ENCODE peak calls at places on chromosome 5, in four cellular contexts. X is transverse colon, E is A673, V is left ventricle myocardium inferior. Q is an unnamed sample.

GRCh38 chr5:136308396-136308795 is 56.9 kb downstream of the TRPC7 start:
- DNase-seq in X (no peak), E (no peak), V (no peak), Q (no peak)

GRCh38 chr5:83956386-83956785 is 235.7 kb upstream of the HAPLN1 start:
- DNase-seq in X (no peak), E (no peak), V (no peak), Q (no peak)

GRCh38 chr5:135964670-135965320 is 10.0 kb upstream of the LECT2 start:
- DNase-seq in X (no peak), E (no peak), V (no peak), Q (no peak)

GRCh38 chr5:84758008-84758407 is 373.3 kb upstream of the EDIL3 start:
- DNase-seq in X (no peak), E (no peak), V (no peak), Q (no peak)

GRCh38 chr5:158277276-158277675 is 418.3 kb upstream of the CLINT1 start:
- DNase-seq in X (no peak), E (no peak), V (no peak), Q (no peak)

GRCh38 chr5:161295721-161296120 is 250.8 kb downstream of the GABRB2 start:
- DNase-seq in X (no peak), E (no peak), V (no peak), Q (no peak)

GRCh38 chr5:106254784-106255183 is 1416.0 kb downstream of the EFNA5 start:
- DNase-seq in X (no peak), E (no peak), V (no peak), Q (no peak)

GRCh38 chr5:50749873-50750272 is 83.4 kb downstream of the PARP8 start:
- DNase-seq in X (no peak), E (no peak), V (no peak), Q (no peak)

GRCh38 chr5:176819476-176819875 is 9.1 kb downstream of the UNC5A start:
- DNase-seq in X (no peak), E (no peak), V (no peak), Q (no peak)

GRCh38 chr5:133754575-133755169 is 142.3 kb upstream of the FSTL4 start:
- DNase-seq in X (peak; percentile 17), E (peak; percentile 41), V (no peak), Q (no peak)

GRCh38 chr5:88833371-88834107 is 49.4 kb downstream of the MEF2C start:
- DNase-seq in X (peak; percentile 38), E (no peak), V (peak; percentile 36), Q (peak; percentile 27)

GRCh38 chr5:133873936-133874585 is 94.4 kb downstream of the C5orf15 start:
- DNase-seq in X (no peak), E (no peak), V (no peak), Q (no peak)

GRCh38 chr5:136166909-136167308 is 26.1 kb downstream of the SMIM32 start:
- DNase-seq in X (no peak), E (no peak), V (no peak), Q (no peak)

GRCh38 chr5:134878403-134878802 is 4.2 kb downstream of the TXNDC15 start:
- DNase-seq in X (peak; percentile 38), E (no peak), V (no peak), Q (no peak)

GRCh38 chr5:96743065-96743768 is 64.5 kb downstream of the ERAP1 start:
- DNase-seq in X (no peak), E (peak; percentile 39), V (peak; percentile 28), Q (no peak)

GRCh38 chr5:1130218-1130946 is 18.5 kb upstream of the SLC12A7 start:
- DNase-seq in X (peak; percentile 86), E (no peak), V (no peak), Q (no peak)

GRCh38 chr5:108381034-108381954 is 604 bp downstream of the FBXL17 start:
- DNase-seq in X (peak; percentile 80), E (peak; percentile 75), V (peak; percentile 85), Q (peak; percentile 56)

GRCh38 chr5:108617467-108618435 is 129.9 kb upstream of the FER start:
- DNase-seq in X (no peak), E (no peak), V (no peak), Q (no peak)

GRCh38 chr5:95620870-95621838 is 1.3 kb downstream of the GPR150 start:
- DNase-seq in X (peak; percentile 32), E (peak; percentile 27), V (peak; percentile 32), Q (no peak)

GRCh38 chr5:113255105-113255504 is 179.7 kb downstream of the TSSK1B start:
- DNase-seq in X (no peak), E (no peak), V (no peak), Q (no peak)

GRCh38 chr5:39624890-39625289 is 200.1 kb upstream of the DAB2 start:
- DNase-seq in X (no peak), E (no peak), V (no peak), Q (no peak)

GRCh38 chr5:14859980-14860379 is 11.6 kb downstream of the ANKH start:
- DNase-seq in X (no peak), E (no peak), V (no peak), Q (no peak)

GRCh38 chr5:63831381-63831780 is 130.9 kb downstream of the HTR1A start:
- DNase-seq in X (no peak), E (no peak), V (no peak), Q (no peak)

GRCh38 chr5:15577132-15577531 is 77.2 kb downstream of the FBXL7 start:
- DNase-seq in X (no peak), E (no peak), V (peak; percentile 33), Q (no peak)

GRCh38 chr5:104223885-104224773 is 661.5 kb upstream of the NUDT12 start:
- DNase-seq in X (no peak), E (no peak), V (no peak), Q (no peak)

GRCh38 chr5:111582962-111583669 is 70.8 kb upstream of the STARD4 start:
- DNase-seq in X (no peak), E (no peak), V (no peak), Q (no peak)

GRCh38 chr5:142396436-142396835 is 71.6 kb upstream of the SPRY4 start:
- DNase-seq in X (no peak), E (no peak), V (no peak), Q (no peak)

GRCh38 chr5:95861221-95861857 is 38.8 kb upstream of the GLRX start:
- DNase-seq in X (peak; percentile 53), E (peak; percentile 59), V (peak; percentile 50), Q (no peak)

GRCh38 chr5:174328626-174329299 is 283.3 kb downstream of the NSG2 start:
- DNase-seq in X (no peak), E (peak; percentile 37), V (no peak), Q (no peak)

GRCh38 chr5:163913548-163913947 is 408.1 kb downstream of the MAT2B start:
- DNase-seq in X (no peak), E (no peak), V (no peak), Q (no peak)

GRCh38 chr5:33850100-33850594 is 41.6 kb downstream of the ADAMTS12 start:
- DNase-seq in X (no peak), E (no peak), V (no peak), Q (no peak)

GRCh38 chr5:168592014-168592368 is 12.8 kb upstream of the PANK3 start:
- DNase-seq in X (peak; percentile 39), E (no peak), V (no peak), Q (no peak)

GRCh38 chr5:68554566-68555279 is 339.2 kb downstream of the PIK3R1 start:
- DNase-seq in X (peak; percentile 44), E (peak; percentile 94), V (peak; percentile 29), Q (no peak)

GRCh38 chr5:14685757-14686156 is 21.2 kb downstream of the OTULIN start:
- DNase-seq in X (peak; percentile 22), E (peak; percentile 69), V (no peak), Q (peak; percentile 38)

GRCh38 chr5:142636093-142636492 is 49.8 kb downstream of the FGF1 start:
- DNase-seq in X (no peak), E (no peak), V (no peak), Q (no peak)

GRCh38 chr5:39716532-39716971 is 291.8 kb upstream of the DAB2 start:
- DNase-seq in X (peak; percentile 55), E (peak; percentile 57), V (no peak), Q (no peak)

GRCh38 chr5:61333351-61334223 is 1.5 kb downstream of the ZSWIM6 start:
- DNase-seq in X (peak; percentile 39), E (peak; percentile 53), V (peak; percentile 47), Q (no peak)

GRCh38 chr5:83025690-83026472 is 51.3 kb downstream of the TMEM167A start:
- DNase-seq in X (no peak), E (no peak), V (no peak), Q (no peak)

GRCh38 chr5:158154226-158155005 is 295.5 kb upstream of the CLINT1 start:
- DNase-seq in X (no peak), E (peak; percentile 14), V (no peak), Q (no peak)

DNA sequence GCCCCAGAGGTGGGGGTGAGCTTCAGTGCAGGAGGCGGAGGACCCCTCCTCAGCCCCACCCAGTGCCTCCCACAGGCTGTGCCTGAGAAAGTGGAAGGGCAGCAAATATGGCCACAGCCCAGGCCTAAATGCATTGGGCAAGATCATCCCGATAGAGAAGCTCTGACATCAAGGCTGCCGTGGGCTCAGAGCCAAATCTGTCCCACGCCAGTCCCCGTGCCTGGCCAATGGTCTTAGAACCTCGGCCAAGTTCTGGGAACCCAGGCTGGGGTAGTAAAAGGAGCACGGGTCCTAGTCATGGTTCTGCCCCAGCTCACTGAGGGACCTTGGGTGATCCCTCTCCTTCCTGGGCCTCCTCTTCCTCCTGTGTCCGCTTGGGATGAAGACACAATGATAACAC is 27.7 kb upstream of the TNIP1 start:
- DNase-seq in X (no peak), E (no peak), V (no peak), Q (no peak)
- H3K27ac ChIP-seq in X (peak overlapping the region; percentile 81), E (no peak overlapping the region), V (peak overlapping the region; percentile 78), Q (peak overlapping the region; percentile 16)

GRCh38 chr5:147532157-147532556 is 22.3 kb upstream of the DPYSL3 start:
- DNase-seq in X (no peak), E (no peak), V (no peak), Q (no peak)

GRCh38 chr5:147534172-147534951 is 24.5 kb upstream of the DPYSL3 start:
- DNase-seq in X (no peak), E (no peak), V (no peak), Q (no peak)

GRCh38 chr5:147530801-147531389 is 21.0 kb upstream of the DPYSL3 start:
- DNase-seq in X (no peak), E (peak; percentile 56), V (no peak), Q (no peak)
- H3K27ac ChIP-seq in X (no peak overlapping the region), E (no peak overlapping the region), V (no peak overlapping the region), Q (no peak overlapping the region)

DNA sequence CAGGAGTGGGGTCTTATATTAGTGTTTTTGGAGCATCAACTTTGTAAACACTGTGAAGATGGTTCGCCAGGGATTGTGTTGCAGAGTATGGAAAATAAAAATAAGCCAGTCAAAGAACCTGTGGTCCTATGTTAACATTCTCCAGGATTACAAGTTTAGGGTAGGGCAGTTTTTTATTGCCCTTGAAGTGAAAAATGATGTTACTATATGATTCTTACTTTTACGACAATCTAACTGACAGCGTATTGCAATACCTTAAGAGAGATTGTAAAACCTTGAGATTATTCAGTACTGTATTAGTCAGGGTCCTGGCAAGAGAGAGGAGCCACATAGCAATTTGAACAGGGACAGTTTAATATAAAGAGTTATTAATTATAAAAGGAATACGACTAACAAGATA is 144.7 kb upstream of the ZNF608 start:
- DNase-seq in X (no peak), E (no peak), V (no peak), Q (no peak)
- H3K27ac ChIP-seq in X (no peak overlapping the region), E (no peak overlapping the region), V (no peak overlapping the region), Q (no peak overlapping the region)

GRCh38 chr5:3597002-3597726 is 1.5 kb downstream of the IRX1 start:
- DNase-seq in X (no peak), E (no peak), V (no peak), Q (no peak)

GRCh38 chr5:3598725-3599282 is 3.2 kb downstream of the IRX1 start:
- DNase-seq in X (no peak), E (no peak), V (no peak), Q (no peak)

GRCh38 chr5:3599283-3600105 is 3.9 kb downstream of the IRX1 start:
- DNase-seq in X (no peak), E (no peak), V (no peak), Q (no peak)

GRCh38 chr5:3597727-3598082 is 2.1 kb downstream of the IRX1 start:
- DNase-seq in X (no peak), E (no peak), V (no peak), Q (no peak)

GRCh38 chr5:3598236-3598635 is 2.6 kb downstream of the IRX1 start:
- DNase-seq in X (no peak), E (no peak), V (no peak), Q (no peak)
- H3K27ac ChIP-seq in X (no peak overlapping the region), E (no peak overlapping the region), V (no peak overlapping the region), Q (no peak overlapping the region)

Q was measured in caudate nucleus.